ENCODE peak calls at places on chromosomes 3 and 15, in four cellular contexts. P is left ventricle myocardium inferior, F is heart right ventricle, I is mesendoderm. C is an unnamed sample. For H3K4me1 and H3K36me3, the result is how much of the 10 kb centered on the place peaks cover.

GRCh38 chr15:92878593-92879053 is 21.5 kb upstream of the CHD2 start:
- DNase-seq in P (no peak), F (no peak), I (no peak), C (no peak)

GRCh38 chr3:12490547-12490946 is 6.3 kb downstream of the TSEN2 start:
- DNase-seq in P (no peak), F (no peak), I (no peak), C (no peak)

GRCh38 chr3:101271728-101272127 is 48.6 kb downstream of the IMPG2 start:
- DNase-seq in P (no peak), F (no peak), I (no peak), C (no peak)

GRCh38 chr3:133479895-133480669 is 80.2 kb downstream of the BFSP2 start:
- DNase-seq in P (no peak), F (no peak), I (peak), C (no peak)

GRCh38 chr3:44596631-44597030 is 11.9 kb downstream of the ZNF660 start:
- DNase-seq in P (no peak), F (no peak), I (no peak), C (no peak)

GRCh38 chr3:56682458-56683121 is 475 bp downstream of the TASOR start:
- DNase-seq in P (peak), F (peak), I (peak), C (peak)

GRCh38 chr15:27336676-27337075 is 365.7 kb downstream of the GABRG3 start:
- DNase-seq in P (no peak), F (no peak), I (no peak), C (no peak)

GRCh38 chr15:55750706-55751105 is 7.8 kb upstream of the PRTG start:
- DNase-seq in P (no peak), F (no peak), I (no peak), C (no peak)

GRCh38 chr3:187025656-187026320 is 95.5 kb downstream of the ST6GAL1 start:
- DNase-seq in P (no peak), F (no peak), I (peak), C (no peak)

GRCh38 chr3:128006061-128006470 is 46.2 kb upstream of the SEC61A1 start:
- DNase-seq in P (no peak), F (no peak), I (peak), C (no peak)

GRCh38 chr3:50170689-50171088 is 15.6 kb downstream of the SEMA3F start:
- DNase-seq in P (peak), F (peak), I (no peak), C (no peak)

GRCh38 chr3:135781026-135781815 is 184.3 kb upstream of the PPP2R3A start:
- DNase-seq in P (no peak), F (no peak), I (no peak), C (no peak)

GRCh38 chr3:14877404-14877803 is 58.6 kb downstream of the FGD5 start:
- DNase-seq in P (no peak), F (no peak), I (no peak), C (no peak)

DNA sequence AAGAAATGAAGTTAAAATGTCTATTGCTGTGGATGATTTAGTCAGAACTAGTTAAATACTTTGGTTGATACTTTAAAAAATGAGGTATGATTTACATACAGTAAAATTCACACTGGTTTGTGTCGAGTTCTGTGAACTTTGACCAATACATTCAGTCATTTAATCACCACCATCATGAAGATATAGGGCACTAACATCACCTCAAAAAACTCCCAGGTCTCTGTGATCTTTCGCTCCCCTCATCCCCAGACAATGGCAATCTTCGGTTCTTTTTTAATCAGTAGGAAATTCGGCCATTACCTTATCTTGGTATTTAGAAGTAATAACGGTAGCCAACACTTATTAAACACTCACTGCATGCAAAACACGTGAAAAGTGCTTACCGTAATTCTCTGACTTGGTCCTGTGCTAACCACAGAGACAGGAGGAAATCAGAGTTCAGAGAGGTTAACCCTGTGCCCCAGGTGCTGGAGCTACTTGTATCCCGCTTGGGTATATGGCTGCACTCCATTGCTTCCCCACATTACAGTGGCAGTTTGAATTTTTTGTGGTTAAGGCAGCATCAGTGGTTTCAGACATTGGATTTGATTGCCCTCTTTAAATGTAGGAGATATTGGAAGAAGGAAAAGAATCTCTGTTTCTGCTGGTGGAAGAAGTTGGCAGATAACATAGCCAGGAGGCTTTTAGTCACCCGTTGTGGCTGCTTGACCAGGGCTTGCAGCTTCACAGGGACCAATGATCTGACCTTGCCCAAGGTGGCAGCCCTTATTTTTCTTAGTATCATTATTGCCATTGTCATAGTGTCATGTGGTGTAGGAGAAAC is 4.2 kb downstream of the PLCL2 start:
- DNase-seq in P (no peak), F (no peak), I (no peak), C (no peak)
- H3K4me1 ChIP-seq in P (half or more), F (under half), I (under half), C (under half)

GRCh38 chr3:141498592-141499223 is 11.9 kb downstream of the RASA2 start:
- DNase-seq in P (no peak), F (peak), I (no peak), C (peak)

GRCh38 chr3:141499965-141500364 is 13.1 kb downstream of the RASA2 start:
- DNase-seq in P (no peak), F (no peak), I (no peak), C (no peak)

GRCh38 chr3:141500397-141500796 is 13.6 kb downstream of the RASA2 start:
- DNase-seq in P (no peak), F (no peak), I (no peak), C (no peak)

GRCh38 chr3:141505166-141505565 is 18.3 kb downstream of the RASA2 start:
- DNase-seq in P (no peak), F (no peak), I (no peak), C (no peak)

GRCh38 chr3:141499304-141499703 is 12.5 kb downstream of the RASA2 start:
- DNase-seq in P (no peak), F (no peak), I (no peak), C (no peak)
- H3K4me3 ChIP-seq in P (peak), F (no peak), I (no peak), C (no peak)

GRCh38 chr15:85627245-85627935 is 167.3 kb downstream of the KLHL25 start:
- DNase-seq in P (no peak), F (no peak), I (no peak), C (no peak)

GRCh38 chr15:85623648-85624047 is 171.1 kb downstream of the KLHL25 start:
- DNase-seq in P (no peak), F (no peak), I (no peak), C (no peak)

GRCh38 chr15:85624241-85624855 is 170.4 kb downstream of the KLHL25 start:
- DNase-seq in P (no peak), F (peak), I (no peak), C (no peak)

GRCh38 chr15:85625856-85626255 is 168.9 kb downstream of the KLHL25 start:
- DNase-seq in P (no peak), F (no peak), I (no peak), C (no peak)

GRCh38 chr15:85625431-85625830 is 169.3 kb downstream of the KLHL25 start:
- DNase-seq in P (no peak), F (no peak), I (no peak), C (no peak)
- H3K36me3 ChIP-seq in P (under half), F (under half), I (under half), C (under half)

DNA sequence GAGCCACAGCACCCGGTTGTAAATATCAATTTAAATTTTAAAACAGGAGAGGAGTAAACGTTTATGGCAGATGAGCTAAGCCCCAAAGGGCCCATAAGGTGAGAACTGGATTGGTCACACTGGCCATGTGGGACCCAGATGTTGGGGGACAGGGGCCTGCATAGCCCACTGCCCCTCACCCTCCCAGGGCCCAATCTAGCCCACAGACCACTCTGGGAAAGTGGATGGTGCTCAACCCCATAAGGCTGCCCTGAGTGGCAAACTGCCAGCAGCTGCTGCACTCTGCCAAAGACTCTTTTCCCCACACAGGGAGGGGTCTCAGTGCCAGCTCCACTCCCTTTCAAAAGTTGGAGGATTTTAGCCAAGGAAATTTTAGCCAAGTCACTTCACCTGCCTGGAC is 42.5 kb downstream of the CCDC12 start:
- DNase-seq in P (no peak), F (no peak), I (no peak), C (no peak)
- H3K4me1 ChIP-seq in P (half or more), F (half or more), I (under half), C (under half)

GRCh38 chr15:77476999-77477398 is 56.3 kb downstream of the HMG20A start:
- DNase-seq in P (no peak), F (no peak), I (no peak), C (no peak)

GRCh38 chr15:77473328-77473727 is 52.6 kb downstream of the HMG20A start:
- DNase-seq in P (no peak), F (no peak), I (no peak), C (no peak)

GRCh38 chr15:77474987-77475385 is 54.3 kb downstream of the HMG20A start:
- DNase-seq in P (no peak), F (no peak), I (no peak), C (no peak)

GRCh38 chr15:77475898-77476297 is 55.2 kb downstream of the HMG20A start:
- DNase-seq in P (no peak), F (no peak), I (no peak), C (no peak)

DNA sequence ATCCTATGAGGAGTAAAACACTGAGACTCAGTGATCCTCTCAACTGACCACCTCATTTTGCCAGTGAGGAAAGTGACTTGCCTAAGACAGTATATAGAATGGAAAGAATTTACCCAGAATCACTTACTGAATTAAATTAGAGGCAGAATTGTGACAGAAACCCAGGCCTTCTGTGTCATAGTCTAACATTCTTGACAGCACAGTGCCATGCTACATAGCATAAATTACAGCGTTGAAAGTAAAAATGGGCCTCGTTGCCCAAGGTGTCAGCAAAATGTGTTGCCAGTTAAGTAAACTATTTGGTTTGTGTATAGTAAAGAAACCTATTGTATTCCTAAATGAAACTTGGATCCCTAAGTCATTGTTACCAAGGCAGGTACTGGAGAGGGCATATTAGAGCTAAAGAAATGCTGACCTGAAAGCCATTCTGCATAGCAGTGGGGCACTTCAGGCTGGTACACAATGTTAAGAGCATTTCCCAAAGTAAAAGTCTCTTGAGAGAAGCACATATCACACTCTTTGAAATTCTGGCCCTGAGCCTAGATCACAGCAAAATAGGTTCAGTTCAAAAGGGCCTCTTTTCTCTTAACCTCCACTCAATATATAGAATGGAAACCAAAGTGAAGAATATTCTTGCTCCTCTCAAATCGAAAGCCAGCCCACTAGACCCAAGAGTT is 53.8 kb downstream of the HMG20A start:
- DNase-seq in P (no peak), F (no peak), I (no peak), C (no peak)
- H3K4me3 ChIP-seq in P (no peak), F (no peak), I (no peak), C (no peak)

GRCh38 chr3:119230745-119231144 is 9.9 kb downstream of the B4GALT4 start:
- DNase-seq in P (no peak), F (no peak), I (no peak), C (no peak)

GRCh38 chr3:119230071-119230470 is 10.6 kb downstream of the B4GALT4 start:
- DNase-seq in P (no peak), F (no peak), I (no peak), C (no peak)

GRCh38 chr3:119229190-119229589 is 11.5 kb downstream of the B4GALT4 start:
- DNase-seq in P (no peak), F (no peak), I (no peak), C (no peak)

GRCh38 chr3:119228290-119229145 is 12.2 kb downstream of the B4GALT4 start:
- DNase-seq in P (no peak), F (no peak), I (no peak), C (no peak)

DNA sequence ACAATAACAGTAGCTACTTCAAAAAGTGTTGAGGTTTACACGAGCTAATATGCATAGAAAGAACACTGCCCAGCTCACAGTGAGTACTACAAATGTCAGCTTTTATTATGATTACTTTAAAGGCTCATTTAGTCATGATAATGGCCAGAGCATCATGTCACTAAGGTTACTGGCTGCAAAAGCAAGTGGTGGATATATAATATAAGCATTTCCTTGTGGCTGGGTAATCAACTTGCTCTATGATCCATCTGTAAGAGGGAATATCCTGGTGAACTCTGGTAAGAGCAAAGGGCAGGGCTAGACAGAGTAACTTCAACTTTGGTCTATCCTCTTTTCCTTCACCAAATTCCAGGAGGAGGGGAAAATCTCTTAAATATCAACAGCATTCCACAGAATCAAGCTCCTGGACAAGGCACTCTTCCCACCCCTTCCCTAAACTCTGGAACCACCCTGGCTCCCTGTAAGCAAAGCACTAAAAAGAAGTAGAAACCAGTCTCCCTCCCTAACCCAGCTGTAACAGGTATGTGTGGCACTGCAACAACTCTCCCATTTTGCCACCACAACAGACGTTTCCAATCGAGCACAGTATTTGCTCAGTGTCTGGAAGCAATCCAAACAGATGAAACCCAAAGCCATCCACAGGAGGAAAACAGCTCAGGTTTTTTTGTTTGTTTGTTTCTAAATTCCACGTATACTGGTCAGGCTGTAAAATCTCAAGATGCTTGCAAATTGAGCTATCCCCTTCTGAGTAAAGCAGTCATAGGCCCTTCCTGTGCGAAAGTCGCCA is 13.4 kb downstream of the B4GALT4 start:
- DNase-seq in P (no peak), F (no peak), I (no peak), C (no peak)
- H3K36me3 ChIP-seq in P (half or more), F (under half), I (under half), C (under half)

DNA sequence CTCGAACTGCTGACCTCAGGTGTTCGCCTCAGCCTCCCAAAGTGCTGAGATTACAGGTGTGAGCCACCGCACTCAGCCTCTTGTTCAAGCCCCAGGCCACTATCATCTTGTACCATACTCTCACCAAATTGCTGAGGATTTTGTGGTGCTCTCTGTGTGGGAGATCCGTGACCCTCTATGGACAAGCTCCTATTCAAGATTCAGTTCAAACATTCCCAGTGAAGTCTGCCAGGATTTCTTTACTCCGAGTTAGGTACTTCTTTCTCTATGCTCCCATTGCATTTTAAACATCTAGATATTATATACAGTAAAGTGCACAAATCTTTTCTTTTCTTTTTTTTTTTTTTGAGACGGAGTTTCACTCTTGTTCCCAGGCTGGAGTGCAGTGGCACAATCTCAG is 856 bp upstream of the TM4SF19 start:
- DNase-seq in P (no peak), F (no peak), I (no peak), C (no peak)
- H3K4me1 ChIP-seq in P (under half), F (under half), I (under half), C (under half)

GRCh38 chr3:58043933-58044332 is 35.7 kb downstream of the FLNB start:
- DNase-seq in P (no peak), F (no peak), I (no peak), C (no peak)

GRCh38 chr3:58042947-58043707 is 34.9 kb downstream of the FLNB start:
- DNase-seq in P (no peak), F (no peak), I (no peak), C (no peak)

GRCh38 chr3:58047806-58048205 is 39.6 kb downstream of the FLNB start:
- DNase-seq in P (no peak), F (no peak), I (peak), C (no peak)

GRCh38 chr3:58044656-58045055 is 36.4 kb downstream of the FLNB start:
- DNase-seq in P (no peak), F (peak), I (no peak), C (no peak)

DNA sequence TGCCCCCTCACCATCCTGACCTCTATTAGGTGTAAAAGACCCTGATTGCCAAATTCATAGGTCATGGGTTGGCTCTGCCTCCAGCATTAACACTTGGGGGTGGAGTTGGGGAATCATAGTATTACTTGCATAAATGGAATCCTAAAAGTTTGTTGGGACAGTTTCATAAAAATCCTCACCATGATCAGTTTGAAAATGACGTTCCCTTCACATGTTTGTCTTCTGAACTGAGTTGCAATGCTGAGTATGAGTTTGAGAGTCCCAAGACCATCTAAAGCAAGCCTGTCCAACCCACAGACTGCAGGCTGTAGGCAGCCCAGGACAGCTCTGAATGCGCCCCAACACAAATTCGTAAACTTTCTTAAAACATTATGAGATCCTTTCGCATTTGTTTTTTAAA is 36.9 kb downstream of the FLNB start:
- DNase-seq in P (no peak), F (no peak), I (no peak), C (no peak)
- H3K4me3 ChIP-seq in P (no peak), F (no peak), I (no peak), C (no peak)

C was measured in aorta.